ENCODE peak calls at places on chromosomes 11 and 22, in seven cellular contexts. Y is body of pancreas, W is tibial nerve, L is HCT116, X is stomach, O is endothelial cell of umbilical vein, I is A549. Q is an unnamed sample.
A peak's percentile ranks its signal among the peaks of the same experiment; 100 is the strongest.

GRCh38 chr11:30424336-30424735 is 101.4 kb downstream of the ARL14EP start:
- DNase-seq in Y (no peak), W (no peak), L (no peak), X (no peak), O (no peak), I (no peak), Q (no peak)

GRCh38 chr22:42585096-42585495 is 29.6 kb downstream of the POLDIP3 start:
- DNase-seq in Y (no peak), W (no peak), L (no peak), X (no peak), O (no peak), I (no peak), Q (no peak)

GRCh38 chr11:62501432-62501891 is 45.1 kb downstream of the AHNAK start:
- DNase-seq in Y (no peak), W (peak; percentile 50), L (no peak), X (peak; percentile 55), O (peak; percentile 44), I (no peak), Q (no peak)

GRCh38 chr22:37161442-37161841 is 11.7 kb upstream of the IL2RB start:
- DNase-seq in Y (no peak), W (no peak), L (peak; percentile 23), X (no peak), O (no peak), I (peak; percentile 53), Q (no peak)

GRCh38 chr11:63490551-63491239 is at the start of gene PLAAT5:
- DNase-seq in Y (peak; percentile 30), W (no peak), L (no peak), X (no peak), O (no peak), I (no peak), Q (no peak)

GRCh38 chr11:17457361-17458104 is 19.1 kb downstream of the ABCC8 start:
- DNase-seq in Y (no peak), W (no peak), L (no peak), X (no peak), O (no peak), I (no peak), Q (no peak)

GRCh38 chr22:38115423-38116205 is 5.1 kb upstream of the BAIAP2L2 start:
- DNase-seq in Y (no peak), W (no peak), L (no peak), X (no peak), O (no peak), I (no peak), Q (no peak)

GRCh38 chr11:131694526-131695424 is 324.4 kb downstream of the NTM start:
- DNase-seq in Y (peak; percentile 84), W (peak; percentile 50), L (peak; percentile 13), X (peak; percentile 79), O (peak; percentile 75), I (peak; percentile 59), Q (peak; percentile 80)

GRCh38 chr22:47449508-47450270 is 687.2 kb downstream of the TBC1D22A start:
- DNase-seq in Y (no peak), W (no peak), L (no peak), X (no peak), O (no peak), I (no peak), Q (no peak)

GRCh38 chr22:47450876-47451475 is 688.5 kb downstream of the TBC1D22A start:
- DNase-seq in Y (no peak), W (no peak), L (no peak), X (no peak), O (no peak), I (no peak), Q (no peak)

GRCh38 chr22:47446331-47446730 is 683.9 kb downstream of the TBC1D22A start:
- DNase-seq in Y (no peak), W (no peak), L (no peak), X (no peak), O (no peak), I (no peak), Q (peak; percentile 24)

GRCh38 chr22:47446821-47447810 is 684.7 kb downstream of the TBC1D22A start:
- DNase-seq in Y (no peak), W (no peak), L (no peak), X (no peak), O (no peak), I (no peak), Q (no peak)

DNA sequence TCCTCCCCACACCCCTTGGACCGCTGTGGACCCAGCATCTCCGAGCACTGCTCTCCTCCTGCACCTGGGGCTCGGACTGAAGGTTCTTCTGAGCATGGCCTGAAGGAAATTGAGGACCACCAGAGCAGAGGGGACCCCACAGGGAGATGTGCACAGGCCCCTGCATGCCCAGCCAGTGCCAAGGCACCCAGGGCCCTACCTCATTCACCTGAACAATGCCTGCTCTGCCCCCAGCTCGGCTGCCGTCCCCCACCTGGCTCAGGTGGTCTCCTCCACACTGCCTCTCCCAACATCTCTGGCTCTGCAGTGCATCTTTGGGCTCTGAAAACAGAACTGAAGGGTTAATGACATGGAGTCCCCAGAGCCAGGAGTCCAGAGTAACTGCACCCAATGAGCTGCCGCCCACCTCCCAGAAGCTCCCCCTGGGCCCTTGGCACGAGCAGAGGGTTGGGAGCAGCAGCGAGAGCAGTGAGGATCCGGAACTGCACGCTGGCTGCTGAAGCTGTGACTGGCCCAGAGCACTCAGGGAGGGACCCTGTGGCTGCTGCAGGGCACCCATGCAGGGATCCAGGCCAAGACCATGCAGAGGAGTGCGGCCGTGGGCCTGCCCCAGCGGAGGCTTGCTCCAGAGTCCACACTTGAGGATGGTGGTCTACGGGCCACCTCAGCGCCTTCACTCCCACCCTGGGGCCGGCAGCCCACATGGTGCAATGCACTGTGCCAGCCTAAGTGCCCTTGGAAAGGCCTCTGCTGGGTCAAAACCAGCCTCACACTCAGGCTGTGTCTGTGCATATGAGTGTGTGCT is 686.0 kb downstream of the TBC1D22A start:
- DNase-seq in Y (no peak), W (no peak), L (no peak), X (no peak), O (no peak), I (no peak), Q (no peak)
- H3K9me3 ChIP-seq in Y (no peaks in the 10 kb centered on the region), W (no peaks in the 10 kb centered on the region), L (no peaks in the 10 kb centered on the region), X (peaks cover 15% of the 10 kb centered on the region), O (peaks cover 11% of the 10 kb centered on the region), I (no peaks in the 10 kb centered on the region), Q (no peaks in the 10 kb centered on the region)

GRCh38 chr11:59173080-59173963 is 1.4 kb downstream of the DTX4 start:
- DNase-seq in Y (peak; percentile 21), W (no peak), L (no peak), X (peak; percentile 35), O (no peak), I (no peak), Q (peak; percentile 70)

GRCh38 chr11:59174664-59175033 is 2.7 kb downstream of the DTX4 start:
- DNase-seq in Y (no peak), W (no peak), L (no peak), X (peak; percentile 43), O (no peak), I (peak; percentile 24), Q (peak; percentile 69)

GRCh38 chr11:59172345-59173079 is 580 bp downstream of the DTX4 start:
- DNase-seq in Y (peak; percentile 29), W (no peak), L (no peak), X (peak; percentile 29), O (no peak), I (no peak), Q (peak; percentile 80)

GRCh38 chr11:59173964-59174663 is 2.2 kb downstream of the DTX4 start:
- DNase-seq in Y (peak; percentile 56), W (no peak), L (no peak), X (peak; percentile 73), O (no peak), I (no peak), Q (peak; percentile 84)

DNA sequence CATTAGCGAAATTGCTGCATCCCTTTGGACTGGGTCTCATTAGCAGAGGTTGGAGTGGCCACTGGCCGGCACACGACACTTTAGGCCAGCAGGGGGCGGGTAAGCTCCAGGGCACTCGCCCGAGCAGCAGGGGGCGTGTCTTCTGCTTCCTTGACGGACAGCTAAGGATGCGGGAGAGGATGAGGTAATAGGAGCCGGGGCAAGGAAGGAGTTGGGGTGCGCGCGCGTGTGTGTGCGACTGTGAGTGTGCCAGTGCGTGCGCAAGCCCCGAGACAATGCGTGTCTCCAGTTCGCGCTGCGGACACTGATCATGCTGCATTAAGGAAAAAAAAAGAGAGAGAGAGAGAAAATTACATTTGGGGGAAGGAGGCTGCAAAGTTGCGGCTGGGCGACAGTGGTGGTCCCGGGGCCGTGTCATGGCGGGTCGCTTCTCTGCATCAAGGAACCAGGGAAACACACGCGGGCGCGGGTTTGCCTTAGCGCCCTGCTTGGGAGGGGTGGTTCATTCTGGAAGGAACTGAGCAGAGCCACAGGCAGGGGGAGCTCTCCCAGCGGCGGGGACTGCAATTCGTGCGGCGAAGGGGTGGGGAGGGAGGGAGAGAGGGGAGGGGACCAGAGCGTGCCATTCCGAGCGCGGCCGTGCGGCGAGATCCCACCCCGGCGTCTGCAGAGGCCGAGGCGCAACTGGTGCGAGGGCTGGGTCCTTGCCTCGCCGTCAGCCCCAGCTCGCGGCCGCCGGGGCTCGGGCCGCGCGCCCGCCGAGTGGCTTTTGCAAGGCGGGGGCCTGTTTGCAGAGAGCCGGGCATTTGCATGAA is at the start of gene DTX4:
- DNase-seq in Y (peak; percentile 96), W (peak; percentile 90), L (peak; percentile 84), X (peak; percentile 96), O (peak; percentile 87), I (peak; percentile 90), Q (peak; percentile 95)
- TF ChIP-seq POLR2A in Y (peak; percentile 12), W (peak; percentile 27), L (no peak), X (no peak), O (no peak), I (peak; percentile 50), Q (no peak)

DNA sequence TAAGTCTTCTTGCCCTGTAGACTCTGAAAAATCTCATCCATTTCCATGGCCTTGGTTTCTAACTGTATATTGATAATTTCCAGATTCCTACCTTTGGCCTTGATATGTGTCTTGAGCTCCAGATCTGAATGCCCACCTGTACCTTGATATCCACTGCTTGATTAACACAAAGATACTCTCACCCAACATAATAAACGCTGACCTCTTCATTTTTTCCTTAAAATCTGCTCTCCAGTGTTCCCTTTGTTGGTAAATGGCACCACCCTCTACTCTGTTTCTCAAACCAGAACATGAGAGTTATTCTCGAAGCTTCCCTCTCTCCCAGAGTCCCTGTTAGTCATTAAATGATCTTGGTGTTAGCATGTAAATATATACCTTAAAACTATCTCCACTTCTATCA is 13.4 kb downstream of the TUG1 start:
- DNase-seq in Y (no peak), W (no peak), L (no peak), X (no peak), O (no peak), I (no peak), Q (no peak)
- H3K9me3 ChIP-seq in Y (no peaks in the 10 kb centered on the region), W (no peaks in the 10 kb centered on the region), L (peaks cover 4% of the 10 kb centered on the region), X (peaks cover 59% of the 10 kb centered on the region), O (no peaks in the 10 kb centered on the region), I (peaks cover 17% of the 10 kb centered on the region), Q (no peaks in the 10 kb centered on the region)

GRCh38 chr11:64859542-64860414 is 15.3 kb upstream of the CDC42BPG start:
- DNase-seq in Y (no peak), W (no peak), L (no peak), X (no peak), O (no peak), I (no peak), Q (no peak)
- TF ChIP-seq POLR2A in Y (no peak), W (no peak), L (no peak), X (no peak), O (no peak), I (no peak), Q (no peak)